ENCODE peak calls at places on chromosomes 11 and 22, in nine cellular contexts. T is occipital lobe; H is activated CD4-positive, alpha-beta T cell treated with anti-CD3 and anti-CD28 coated beads for 48 hours; M is activated CD8-positive, alpha-beta T cell treated with anti-CD3 and anti-CD28 coated beads for 36 hours; E is MV-4-11; Q is non-pigmented ciliary epithelial cell; O is RPMI8226; K is PC-9; N is hippocampal formation. G is an unnamed sample.

GRCh38 chr22:23180301-23180892 is at the start of gene BCR:
- DNase-seq in T (peak; percentile 52), H (peak; percentile 60), M (peak; percentile 61), E (peak; percentile 13), Q (no peak), O (peak; percentile 82), K (peak; percentile 51), N (peak; percentile 49), G (peak; percentile 74)

GRCh38 chr11:121229495-121229894 is 63.1 kb upstream of the SC5D start:
- DNase-seq in T (no peak), H (no peak), M (no peak), E (no peak), Q (no peak), O (no peak), K (no peak), N (no peak), G (no peak)

GRCh38 chr11:63917685-63918523 is 940 bp upstream of the RCOR2 start:
- DNase-seq in T (peak; percentile 68), H (peak; percentile 45), M (peak; percentile 63), E (peak; percentile 53), Q (no peak), O (peak; percentile 89), K (peak; percentile 48), N (peak; percentile 77), G (peak; percentile 43)

GRCh38 chr11:469684-470667 is 19.9 kb downstream of the PTDSS2 start:
- DNase-seq in T (peak; percentile 58), H (no peak), M (no peak), E (no peak), Q (peak; percentile 26), O (no peak), K (no peak), N (peak; percentile 70), G (no peak)

GRCh38 chr11:20374746-20375305 is 11.3 kb downstream of the HTATIP2 start:
- DNase-seq in T (no peak), H (no peak), M (no peak), E (no peak), Q (no peak), O (no peak), K (no peak), N (no peak), G (no peak)

GRCh38 chr11:119852741-119853140 is 123.7 kb upstream of the NECTIN1 start:
- DNase-seq in T (no peak), H (no peak), M (no peak), E (no peak), Q (no peak), O (no peak), K (no peak), N (no peak), G (no peak)

GRCh38 chr22:26949193-26949592 is 291.8 kb downstream of the MIAT start:
- DNase-seq in T (no peak), H (no peak), M (peak; percentile 41), E (peak; percentile 17), Q (no peak), O (peak; percentile 63), K (no peak), N (no peak), G (no peak)

GRCh38 chr22:50316114-50317065 is 8.9 kb upstream of the PLXNB2 start:
- DNase-seq in T (no peak), H (no peak), M (no peak), E (no peak), Q (no peak), O (no peak), K (no peak), N (no peak), G (no peak)

GRCh38 chr22:20319041-20319744 is 667 bp downstream of the DGCR6L start:
- DNase-seq in T (no peak), H (peak; percentile 30), M (no peak), E (peak; percentile 18), Q (no peak), O (no peak), K (no peak), N (no peak), G (no peak)

GRCh38 chr22:49021926-49022815 is 805.5 kb downstream of the BRD1 start:
- DNase-seq in T (no peak), H (no peak), M (no peak), E (no peak), Q (no peak), O (no peak), K (no peak), N (no peak), G (no peak)

G was measured in stimulated activated CD4-positive, alpha-beta T cell treated with anti-CD3 and anti-CD28 coated beads, Interleukin-15, amount 100 ng/mL, for 24 hours.